ENCODE peak calls at places on chromosomes 1 and 21, in seven cellular contexts. F is tibial artery; D is CD8-positive, alpha-beta T cell; M is osteoblast; K is CD4-positive, alpha-beta memory T cell; R is ovary; P is adrenal gland. G is an unnamed sample.
A peak's percentile ranks its signal among the peaks of the same experiment; 100 is the strongest.

GRCh38 chr1:2877391-2877790 is 75.9 kb upstream of the TTC34 start:
- DNase-seq in M (no peak), F (no peak), K (no peak), P (no peak), R (no peak), D (no peak), G (no peak)

GRCh38 chr1:184854036-184854435 is 99.4 kb upstream of the EDEM3 start:
- DNase-seq in P (no peak), K (no peak), D (no peak), F (no peak), R (no peak), M (no peak), G (no peak)

GRCh38 chr1:117630423-117630998 is 24.7 kb downstream of the TENT5C start:
- DNase-seq in F (no peak), K (no peak), D (no peak), P (no peak), R (no peak), M (no peak), G (peak; percentile 80)

GRCh38 chr1:169949139-169949538 is 55.4 kb upstream of the SCYL3 start:
- DNase-seq in D (no peak), R (no peak), F (no peak), P (no peak), M (no peak), K (no peak), G (no peak)

GRCh38 chr1:212782422-212783154 is 9.0 kb downstream of the NSL1 start:
- DNase-seq in M (peak; percentile 37), K (peak; percentile 38), F (no peak), D (no peak), P (no peak), R (no peak), G (no peak)

GRCh38 chr21:38806153-38806941 is 618 bp downstream of the ETS2 start:
- DNase-seq in F (peak; percentile 74), R (peak; percentile 75), M (no peak), K (peak; percentile 27), D (peak; percentile 24), P (no peak), G (peak; percentile 80)

GRCh38 chr1:119275930-119276215 is 92.7 kb upstream of the HAO2 start:
- DNase-seq in K (no peak), D (no peak), P (no peak), M (no peak), F (no peak), R (no peak), G (no peak)

GRCh38 chr1:168734946-168735345 is 5.9 kb upstream of the DPT start:
- DNase-seq in F (no peak), M (no peak), R (no peak), K (no peak), P (no peak), D (no peak), G (no peak)

GRCh38 chr1:35886606-35887431 is 3.8 kb downstream of the AGO1 start:
- DNase-seq in D (no peak), K (no peak), F (no peak), P (no peak), M (peak; percentile 69), R (no peak), G (no peak)

GRCh38 chr1:4593106-4593505 is 61.3 kb upstream of the AJAP1 start:
- DNase-seq in P (no peak), F (peak; percentile 17), K (no peak), D (no peak), R (no peak), M (no peak), G (no peak)

GRCh38 chr1:25651824-25652741 is 35.5 kb downstream of the MAN1C1 start:
- DNase-seq in M (no peak), D (no peak), F (peak; percentile 76), P (no peak), K (no peak), R (no peak), G (peak; percentile 60)

GRCh38 chr1:7341145-7341900 is 429.8 kb upstream of the VAMP3 start:
- DNase-seq in M (no peak), K (no peak), R (peak; percentile 52), D (no peak), F (no peak), P (no peak), G (no peak)

GRCh38 chr1:7343917-7344316 is 427.2 kb upstream of the VAMP3 start:
- DNase-seq in R (no peak), F (peak; percentile 41), D (no peak), P (no peak), K (no peak), M (no peak), G (no peak)

GRCh38 chr1:7338439-7338838 is 432.7 kb upstream of the VAMP3 start:
- DNase-seq in D (no peak), M (no peak), K (no peak), P (no peak), F (peak; percentile 5), R (no peak), G (no peak)

GRCh38 chr1:7339014-7339413 is 432.1 kb upstream of the VAMP3 start:
- DNase-seq in K (no peak), D (no peak), P (no peak), M (no peak), F (no peak), R (no peak), G (no peak)

GRCh38 chr1:7339953-7340352 is 431.1 kb upstream of the VAMP3 start:
- DNase-seq in P (no peak), M (no peak), K (no peak), R (no peak), F (no peak), D (no peak), G (no peak)
- H3K27ac ChIP-seq in P (no peak overlapping the region), M (no peak overlapping the region), K (no peak overlapping the region), R (no peak overlapping the region), F (no peak overlapping the region), D (no peak overlapping the region), G (no peak overlapping the region)

GRCh38 chr1:214420341-214420740 is 131.1 kb downstream of the PTPN14 start:
- DNase-seq in F (no peak), K (no peak), D (no peak), M (no peak), P (no peak), R (no peak), G (no peak)
- H3K4me1 ChIP-seq in F (peaks cover 39% of the 10 kb centered on the region), K (no peaks in the 10 kb centered on the region), D (no peaks in the 10 kb centered on the region), M (peaks cover 89% of the 10 kb centered on the region), P (no peaks in the 10 kb centered on the region), R (peaks cover 9% of the 10 kb centered on the region), G (peaks cover 11% of the 10 kb centered on the region)

GRCh38 chr1:1462318-1462966 is 9.1 kb upstream of the ATAD3B start:
- DNase-seq in D (peak; percentile 18), P (no peak), R (peak; percentile 76), M (peak; percentile 91), K (no peak), F (no peak), G (peak; percentile 91)
- H3K27ac ChIP-seq in D (no peak overlapping the region), P (no peak overlapping the region), R (no peak overlapping the region), M (no peak overlapping the region), K (no peak overlapping the region), F (no peak overlapping the region), G (peak overlapping the region; percentile 60)

GRCh38 chr1:151048645-151049032 is 1.1 kb downstream of the C1orf56 start:
- DNase-seq in P (no peak), M (no peak), F (no peak), D (no peak), K (no peak), R (no peak), G (no peak)
- H3K4me1 ChIP-seq in P (peaks cover 11% of the 10 kb centered on the region), M (peaks cover 11% of the 10 kb centered on the region), F (peaks cover 5% of the 10 kb centered on the region), D (peaks cover 41% of the 10 kb centered on the region), K (peaks cover 38% of the 10 kb centered on the region), R (no peaks in the 10 kb centered on the region), G (peaks cover 14% of the 10 kb centered on the region)

G was measured in upper lobe of right lung.